ENCODE peak calls at places on chromosomes 4 and X, in eight cellular contexts. One of them, this sample, is unnamed.

GRCh38 chr4:88033309-88033708 is 25.9 kb downstream of the PKD2 start:
- DNase-seq in astrocyte of the cerebellum: peak
- DNase-seq in GM23248: peak
- DNase-seq in endothelial cell of umbilical vein: peak
- DNase-seq in GM12878: no peak
- DNase-seq in psoas muscle: no peak
- DNase-seq in epithelial cell of esophagus: peak
- DNase-seq in left ventricle myocardium inferior: no peak
- DNase-seq in this sample: no peak

GRCh38 chr4:110196871-110197420 is 1.5 kb downstream of the ELOVL6 start:
- DNase-seq in astrocyte of the cerebellum: no peak
- DNase-seq in GM23248: peak
- DNase-seq in endothelial cell of umbilical vein: peak
- DNase-seq in GM12878: no peak
- DNase-seq in psoas muscle: peak
- DNase-seq in epithelial cell of esophagus: peak
- DNase-seq in left ventricle myocardium inferior: no peak
- DNase-seq in this sample: no peak

GRCh38 chr4:3252831-3253641 is 4.1 kb downstream of the MSANTD1 start:
- DNase-seq in astrocyte of the cerebellum: no peak
- DNase-seq in GM23248: no peak
- DNase-seq in endothelial cell of umbilical vein: no peak
- DNase-seq in GM12878: no peak
- DNase-seq in psoas muscle: peak
- DNase-seq in epithelial cell of esophagus: no peak
- DNase-seq in left ventricle myocardium inferior: peak
- DNase-seq in this sample: no peak

GRCh38 chr4:181085584-181085983 is 1157.6 kb upstream of the TENM3 start:
- DNase-seq in astrocyte of the cerebellum: no peak
- DNase-seq in GM23248: no peak
- DNase-seq in endothelial cell of umbilical vein: no peak
- DNase-seq in GM12878: no peak
- DNase-seq in psoas muscle: no peak
- DNase-seq in epithelial cell of esophagus: no peak
- DNase-seq in left ventricle myocardium inferior: no peak
- DNase-seq in this sample: no peak

GRCh38 chr4:6049278-6049677 is 31.0 kb upstream of the C4orf50 start:
- DNase-seq in astrocyte of the cerebellum: no peak
- DNase-seq in GM23248: no peak
- DNase-seq in endothelial cell of umbilical vein: no peak
- DNase-seq in GM12878: no peak
- DNase-seq in psoas muscle: no peak
- DNase-seq in epithelial cell of esophagus: no peak
- DNase-seq in left ventricle myocardium inferior: no peak
- DNase-seq in this sample: no peak

GRCh38 chr4:82652062-82652461 is 90.3 kb upstream of the TMEM150C start:
- DNase-seq in astrocyte of the cerebellum: no peak
- DNase-seq in GM23248: peak
- DNase-seq in endothelial cell of umbilical vein: peak
- DNase-seq in GM12878: no peak
- DNase-seq in psoas muscle: no peak
- DNase-seq in epithelial cell of esophagus: peak
- DNase-seq in left ventricle myocardium inferior: no peak
- DNase-seq in this sample: peak

GRCh38 chr4:75142850-75143249 is 209.9 kb downstream of the PARM1 start:
- DNase-seq in astrocyte of the cerebellum: peak
- DNase-seq in GM23248: no peak
- DNase-seq in endothelial cell of umbilical vein: no peak
- DNase-seq in GM12878: no peak
- DNase-seq in psoas muscle: no peak
- DNase-seq in epithelial cell of esophagus: no peak
- DNase-seq in left ventricle myocardium inferior: no peak
- DNase-seq in this sample: no peak

GRCh38 chrX:111375747-111376146 is 36.2 kb downstream of the DCX start:
- DNase-seq in astrocyte of the cerebellum: peak
- DNase-seq in GM23248: peak
- DNase-seq in endothelial cell of umbilical vein: no peak
- DNase-seq in GM12878: no peak
- DNase-seq in psoas muscle: no peak
- DNase-seq in epithelial cell of esophagus: peak
- DNase-seq in left ventricle myocardium inferior: no peak
- DNase-seq in this sample: no peak

GRCh38 chr4:108611360-108611759 is 9.0 kb upstream of the RPL34 start:
- DNase-seq in astrocyte of the cerebellum: peak
- DNase-seq in GM23248: peak
- DNase-seq in endothelial cell of umbilical vein: no peak
- DNase-seq in GM12878: no peak
- DNase-seq in psoas muscle: no peak
- DNase-seq in epithelial cell of esophagus: no peak
- DNase-seq in left ventricle myocardium inferior: no peak
- DNase-seq in this sample: no peak
- H3K4me3 ChIP-seq in astrocyte of the cerebellum: peak
- H3K4me3 ChIP-seq in GM23248: peak
- H3K4me3 ChIP-seq in endothelial cell of umbilical vein: no peak
- H3K4me3 ChIP-seq in GM12878: no peak
- H3K4me3 ChIP-seq in psoas muscle: peak
- H3K4me3 ChIP-seq in epithelial cell of esophagus: no peak
- H3K4me3 ChIP-seq in left ventricle myocardium inferior: peak
- H3K4me3 ChIP-seq in this sample: peak

GRCh38 chrX:41122664-41123257 is 37.5 kb downstream of the USP9X start:
- DNase-seq in astrocyte of the cerebellum: no peak
- DNase-seq in GM23248: no peak
- DNase-seq in endothelial cell of umbilical vein: no peak
- DNase-seq in GM12878: no peak
- DNase-seq in psoas muscle: no peak
- DNase-seq in epithelial cell of esophagus: peak
- DNase-seq in left ventricle myocardium inferior: no peak
- DNase-seq in this sample: no peak

GRCh38 chrX:41118156-41118555 is 32.9 kb downstream of the USP9X start:
- DNase-seq in astrocyte of the cerebellum: no peak
- DNase-seq in GM23248: no peak
- DNase-seq in endothelial cell of umbilical vein: no peak
- DNase-seq in GM12878: no peak
- DNase-seq in psoas muscle: no peak
- DNase-seq in epithelial cell of esophagus: no peak
- DNase-seq in left ventricle myocardium inferior: no peak
- DNase-seq in this sample: no peak

GRCh38 chrX:41121766-41122165 is 36.5 kb downstream of the USP9X start:
- DNase-seq in astrocyte of the cerebellum: no peak
- DNase-seq in GM23248: no peak
- DNase-seq in endothelial cell of umbilical vein: no peak
- DNase-seq in GM12878: no peak
- DNase-seq in psoas muscle: no peak
- DNase-seq in epithelial cell of esophagus: no peak
- DNase-seq in left ventricle myocardium inferior: no peak
- DNase-seq in this sample: no peak

GRCh38 chrX:41116948-41117347 is 31.7 kb downstream of the USP9X start:
- DNase-seq in astrocyte of the cerebellum: no peak
- DNase-seq in GM23248: no peak
- DNase-seq in endothelial cell of umbilical vein: no peak
- DNase-seq in GM12878: peak
- DNase-seq in psoas muscle: no peak
- DNase-seq in epithelial cell of esophagus: peak
- DNase-seq in left ventricle myocardium inferior: no peak
- DNase-seq in this sample: no peak

GRCh38 chrX:41119803-41120202 is 34.6 kb downstream of the USP9X start:
- DNase-seq in astrocyte of the cerebellum: no peak
- DNase-seq in GM23248: no peak
- DNase-seq in endothelial cell of umbilical vein: no peak
- DNase-seq in GM12878: no peak
- DNase-seq in psoas muscle: no peak
- DNase-seq in epithelial cell of esophagus: no peak
- DNase-seq in left ventricle myocardium inferior: no peak
- DNase-seq in this sample: no peak
- H3K4me3 ChIP-seq in astrocyte of the cerebellum: no peak
- H3K4me3 ChIP-seq in GM23248: no peak
- H3K4me3 ChIP-seq in endothelial cell of umbilical vein: no peak
- H3K4me3 ChIP-seq in GM12878: peak
- H3K4me3 ChIP-seq in psoas muscle: no peak
- H3K4me3 ChIP-seq in epithelial cell of esophagus: no peak
- H3K4me3 ChIP-seq in left ventricle myocardium inferior: no peak
- H3K4me3 ChIP-seq in this sample: no peak

GRCh38 chr4:183099537-183100297 is 660 bp downstream of the WWC2 start:
- DNase-seq in astrocyte of the cerebellum: no peak
- DNase-seq in GM23248: peak
- DNase-seq in endothelial cell of umbilical vein: peak
- DNase-seq in GM12878: no peak
- DNase-seq in psoas muscle: peak
- DNase-seq in epithelial cell of esophagus: peak
- DNase-seq in left ventricle myocardium inferior: peak
- DNase-seq in this sample: no peak

GRCh38 chr4:183100298-183100599 is 1.2 kb downstream of the WWC2 start:
- DNase-seq in astrocyte of the cerebellum: no peak
- DNase-seq in GM23248: no peak
- DNase-seq in endothelial cell of umbilical vein: no peak
- DNase-seq in GM12878: no peak
- DNase-seq in psoas muscle: no peak
- DNase-seq in epithelial cell of esophagus: no peak
- DNase-seq in left ventricle myocardium inferior: no peak
- DNase-seq in this sample: no peak

GRCh38 chr4:183098723-183099536 is at the start of gene WWC2:
- DNase-seq in astrocyte of the cerebellum: peak
- DNase-seq in GM23248: peak
- DNase-seq in endothelial cell of umbilical vein: peak
- DNase-seq in GM12878: no peak
- DNase-seq in psoas muscle: peak
- DNase-seq in epithelial cell of esophagus: peak
- DNase-seq in left ventricle myocardium inferior: peak
- DNase-seq in this sample: peak

GRCh38 chr4:183101956-183102480 is 3.0 kb downstream of the WWC2 start:
- DNase-seq in astrocyte of the cerebellum: no peak
- DNase-seq in GM23248: peak
- DNase-seq in endothelial cell of umbilical vein: no peak
- DNase-seq in GM12878: no peak
- DNase-seq in psoas muscle: no peak
- DNase-seq in epithelial cell of esophagus: peak
- DNase-seq in left ventricle myocardium inferior: no peak
- DNase-seq in this sample: no peak

DNA sequence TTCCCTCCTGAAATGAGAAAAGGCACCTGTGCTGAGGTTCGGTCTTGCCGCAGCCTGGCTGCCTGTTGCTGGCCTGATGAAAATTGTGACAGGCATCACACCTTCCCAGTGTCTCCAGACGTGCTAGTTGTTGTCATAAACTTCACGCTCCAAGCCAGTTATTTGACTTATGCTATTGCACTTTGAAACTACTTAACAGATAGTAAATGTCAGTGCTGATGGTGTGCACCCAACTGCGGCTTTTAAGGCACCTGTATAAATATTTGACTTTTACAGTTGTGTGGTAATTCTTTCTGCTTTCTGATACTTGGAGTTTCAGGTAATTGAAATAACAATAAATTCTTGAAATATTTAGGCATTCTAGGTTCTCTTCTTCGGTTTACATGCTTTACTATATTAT is 1.8 kb downstream of the WWC2 start:
- DNase-seq in astrocyte of the cerebellum: no peak
- DNase-seq in GM23248: no peak
- DNase-seq in endothelial cell of umbilical vein: peak
- DNase-seq in GM12878: no peak
- DNase-seq in psoas muscle: no peak
- DNase-seq in epithelial cell of esophagus: peak
- DNase-seq in left ventricle myocardium inferior: no peak
- DNase-seq in this sample: no peak
- H3K4me3 ChIP-seq in astrocyte of the cerebellum: peak
- H3K4me3 ChIP-seq in GM23248: peak
- H3K4me3 ChIP-seq in endothelial cell of umbilical vein: peak
- H3K4me3 ChIP-seq in GM12878: no peak
- H3K4me3 ChIP-seq in psoas muscle: peak
- H3K4me3 ChIP-seq in epithelial cell of esophagus: peak
- H3K4me3 ChIP-seq in left ventricle myocardium inferior: peak
- H3K4me3 ChIP-seq in this sample: peak

GRCh38 chr4:177902386-177902785 is 460.1 kb upstream of the AGA start:
- DNase-seq in astrocyte of the cerebellum: no peak
- DNase-seq in GM23248: no peak
- DNase-seq in endothelial cell of umbilical vein: no peak
- DNase-seq in GM12878: no peak
- DNase-seq in psoas muscle: no peak
- DNase-seq in epithelial cell of esophagus: no peak
- DNase-seq in left ventricle myocardium inferior: no peak
- DNase-seq in this sample: no peak

GRCh38 chr4:177907736-177908424 is 465.6 kb upstream of the AGA start:
- DNase-seq in astrocyte of the cerebellum: no peak
- DNase-seq in GM23248: no peak
- DNase-seq in endothelial cell of umbilical vein: no peak
- DNase-seq in GM12878: no peak
- DNase-seq in psoas muscle: no peak
- DNase-seq in epithelial cell of esophagus: no peak
- DNase-seq in left ventricle myocardium inferior: no peak
- DNase-seq in this sample: no peak
- H3K4me3 ChIP-seq in astrocyte of the cerebellum: no peak
- H3K4me3 ChIP-seq in GM23248: no peak
- H3K4me3 ChIP-seq in endothelial cell of umbilical vein: no peak
- H3K4me3 ChIP-seq in GM12878: no peak
- H3K4me3 ChIP-seq in psoas muscle: no peak
- H3K4me3 ChIP-seq in epithelial cell of esophagus: peak
- H3K4me3 ChIP-seq in left ventricle myocardium inferior: peak
- H3K4me3 ChIP-seq in this sample: no peak

DNA sequence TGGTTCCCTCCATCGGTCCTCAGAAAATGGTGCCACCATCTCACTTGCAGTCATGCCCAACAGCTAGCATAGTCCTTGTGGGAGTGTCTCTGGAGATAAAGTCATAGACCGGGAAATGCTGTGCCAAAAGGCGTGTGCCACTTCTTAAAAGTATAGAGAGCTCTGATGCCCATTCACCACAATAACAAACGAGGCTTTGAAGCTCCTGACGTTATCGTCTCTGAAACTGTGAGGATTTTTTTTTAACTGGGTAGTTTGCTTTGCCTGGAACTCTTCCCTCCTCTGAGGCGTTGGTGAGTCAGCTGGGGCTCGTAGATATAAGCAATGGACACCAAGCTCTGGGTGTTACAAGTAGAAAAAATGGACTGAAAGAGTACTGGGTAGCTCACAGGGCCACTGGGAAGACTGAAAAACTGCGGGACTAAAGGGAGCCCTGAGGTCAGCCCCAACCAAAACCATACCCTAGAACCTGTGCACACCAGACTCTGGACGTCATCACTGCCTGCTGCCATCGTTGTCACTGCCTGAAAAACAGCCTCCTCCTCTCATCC is 89.4 kb upstream of the TRIM2 start:
- DNase-seq in astrocyte of the cerebellum: peak
- DNase-seq in GM23248: peak
- DNase-seq in endothelial cell of umbilical vein: no peak
- DNase-seq in GM12878: no peak
- DNase-seq in psoas muscle: no peak
- DNase-seq in epithelial cell of esophagus: peak
- DNase-seq in left ventricle myocardium inferior: no peak
- DNase-seq in this sample: peak
- H3K4me3 ChIP-seq in astrocyte of the cerebellum: no peak
- H3K4me3 ChIP-seq in GM23248: no peak
- H3K4me3 ChIP-seq in endothelial cell of umbilical vein: no peak
- H3K4me3 ChIP-seq in GM12878: no peak
- H3K4me3 ChIP-seq in psoas muscle: no peak
- H3K4me3 ChIP-seq in epithelial cell of esophagus: no peak
- H3K4me3 ChIP-seq in left ventricle myocardium inferior: no peak
- H3K4me3 ChIP-seq in this sample: no peak

DNA sequence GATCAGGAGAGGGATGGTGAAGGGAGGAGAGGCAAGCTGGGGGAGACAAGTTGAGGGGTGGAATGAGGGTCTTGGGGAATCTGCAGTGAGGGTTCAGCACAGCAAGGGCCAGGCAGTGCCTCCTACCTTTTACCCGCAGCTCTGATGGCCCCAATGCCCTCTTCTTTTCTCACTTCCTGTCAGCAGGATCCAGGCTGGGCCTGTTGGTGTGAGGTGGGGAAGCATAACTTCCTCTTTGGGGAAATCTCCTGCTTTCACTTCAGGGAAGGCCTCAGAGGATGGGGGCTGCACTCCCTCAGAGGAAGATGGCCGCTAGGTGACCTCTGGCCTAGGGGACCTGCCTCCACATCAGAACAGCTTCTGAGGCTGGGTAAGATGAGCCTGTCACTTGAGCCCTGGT is 36.5 kb downstream of the EFNB1 start:
- DNase-seq in astrocyte of the cerebellum: no peak
- DNase-seq in GM23248: no peak
- DNase-seq in endothelial cell of umbilical vein: no peak
- DNase-seq in GM12878: no peak
- DNase-seq in psoas muscle: no peak
- DNase-seq in epithelial cell of esophagus: no peak
- DNase-seq in left ventricle myocardium inferior: no peak
- DNase-seq in this sample: no peak
- H3K4me3 ChIP-seq in astrocyte of the cerebellum: no peak
- H3K4me3 ChIP-seq in GM23248: no peak
- H3K4me3 ChIP-seq in endothelial cell of umbilical vein: no peak
- H3K4me3 ChIP-seq in GM12878: no peak
- H3K4me3 ChIP-seq in psoas muscle: no peak
- H3K4me3 ChIP-seq in epithelial cell of esophagus: no peak
- H3K4me3 ChIP-seq in left ventricle myocardium inferior: no peak
- H3K4me3 ChIP-seq in this sample: no peak